ENCODE peak calls at places on chromosome 1, in four cellular contexts. B is transverse colon, Y is fibroblast of pulmonary artery, O is foreskin fibroblast. S is an unnamed sample.

GRCh38 chr1:51689073-51689435 is 72.2 kb downstream of the OSBPL9 start:
- DNase-seq in B (no peak), Y (no peak), O (peak; percentile 46), S (no peak)

GRCh38 chr1:236287757-236288619 is 6.2 kb upstream of the ERO1B start:
- DNase-seq in B (peak; percentile 22), Y (no peak), O (peak; percentile 9), S (no peak)

GRCh38 chr1:43664369-43664768 is 14.4 kb downstream of the KDM4A start:
- DNase-seq in B (no peak), Y (no peak), O (no peak), S (no peak)

GRCh38 chr1:58879464-58879863 is 95.6 kb upstream of the JUN start:
- DNase-seq in B (no peak), Y (no peak), O (peak; percentile 63), S (no peak)

GRCh38 chr1:7940745-7941436 is at the start of gene TNFRSF9:
- DNase-seq in B (no peak), Y (peak; percentile 54), O (no peak), S (peak; percentile 19)

GRCh38 chr1:43358746-43359693 is at the start of gene CDC20:
- DNase-seq in B (peak; percentile 100), Y (peak; percentile 94), O (peak; percentile 99), S (peak; percentile 97)

GRCh38 chr1:119743308-119743707 is 25.4 kb downstream of the HMGCS2 start:
- DNase-seq in B (no peak), Y (peak; percentile 3), O (no peak), S (no peak)

GRCh38 chr1:53325326-53326087 is 2.4 kb downstream of the LRP8 start:
- DNase-seq in B (peak; percentile 13), Y (no peak), O (no peak), S (no peak)

GRCh38 chr1:231161711-231162299 is at the start of gene TRIM67:
- DNase-seq in B (no peak), Y (no peak), O (peak; percentile 20), S (no peak)

GRCh38 chr1:97396463-97396862 is 524.4 kb downstream of the DPYD start:
- DNase-seq in B (no peak), Y (no peak), O (peak; percentile 25), S (peak; percentile 32)

GRCh38 chr1:145425436-145426029 is at the start of gene NBPF20:
- DNase-seq in B (peak; percentile 87), Y (peak; percentile 68), O (peak; percentile 90), S (peak; percentile 61)

GRCh38 chr1:94963864-94964263 is 37.0 kb upstream of the CNN3 start:
- DNase-seq in B (no peak), Y (no peak), O (no peak), S (no peak)

GRCh38 chr1:1431006-1431844 is 4.3 kb upstream of the VWA1 start:
- DNase-seq in B (no peak), Y (no peak), O (no peak), S (no peak)

GRCh38 chr1:114353233-114353632 is 157.8 kb downstream of the TRIM33 start:
- DNase-seq in B (peak; percentile 50), Y (peak; percentile 88), O (peak; percentile 55), S (peak; percentile 84)

GRCh38 chr1:207173396-207173795 is 69.4 kb downstream of the C4BPA start:
- DNase-seq in B (no peak), Y (no peak), O (no peak), S (no peak)

GRCh38 chr1:222824641-222825040 is 9.8 kb downstream of the DISP1 start:
- DNase-seq in B (no peak), Y (no peak), O (peak; percentile 60), S (no peak)

GRCh38 chr1:168752171-168752570 is 23.2 kb upstream of the DPT start:
- DNase-seq in B (peak; percentile 27), Y (peak; percentile 52), O (no peak), S (no peak)

GRCh38 chr1:202658766-202659165 is 51.5 kb downstream of the SYT2 start:
- DNase-seq in B (no peak), Y (no peak), O (no peak), S (no peak)

GRCh38 chr1:1779691-1780597 is 1.7 kb upstream of the NADK start:
- DNase-seq in B (peak; percentile 83), Y (peak; percentile 77), O (peak; percentile 86), S (peak; percentile 37)

GRCh38 chr1:54599211-54599823 is 24.0 kb downstream of the FAM151A start:
- DNase-seq in B (no peak), Y (no peak), O (no peak), S (no peak)

GRCh38 chr1:231065510-231066241 is 25.6 kb upstream of the FAM89A start:
- DNase-seq in B (no peak), Y (peak; percentile 10), O (no peak), S (no peak)

GRCh38 chr1:161440312-161440894 is 64.9 kb upstream of the FCGR2A start:
- DNase-seq in B (peak; percentile 68), Y (peak; percentile 38), O (peak; percentile 75), S (peak; percentile 43)

GRCh38 chr1:72564749-72565148 is 282.4 kb upstream of the NEGR1 start:
- DNase-seq in B (no peak), Y (no peak), O (no peak), S (no peak)

GRCh38 chr1:226108935-226109828 is 46.7 kb downstream of the H3-3A start:
- DNase-seq in B (no peak), Y (peak; percentile 81), O (peak; percentile 66), S (peak; percentile 51)

GRCh38 chr1:226110249-226111108 is 48.0 kb downstream of the H3-3A start:
- DNase-seq in B (peak; percentile 73), Y (peak; percentile 81), O (peak; percentile 83), S (peak; percentile 56)

GRCh38 chr1:226109829-226110248 is 47.3 kb downstream of the H3-3A start:
- DNase-seq in B (peak; percentile 91), Y (peak; percentile 84), O (peak; percentile 94), S (peak; percentile 77)

GRCh38 chr1:226104671-226105121 is 42.2 kb downstream of the H3-3A start:
- DNase-seq in B (no peak), Y (no peak), O (peak; percentile 50), S (no peak)

DNA sequence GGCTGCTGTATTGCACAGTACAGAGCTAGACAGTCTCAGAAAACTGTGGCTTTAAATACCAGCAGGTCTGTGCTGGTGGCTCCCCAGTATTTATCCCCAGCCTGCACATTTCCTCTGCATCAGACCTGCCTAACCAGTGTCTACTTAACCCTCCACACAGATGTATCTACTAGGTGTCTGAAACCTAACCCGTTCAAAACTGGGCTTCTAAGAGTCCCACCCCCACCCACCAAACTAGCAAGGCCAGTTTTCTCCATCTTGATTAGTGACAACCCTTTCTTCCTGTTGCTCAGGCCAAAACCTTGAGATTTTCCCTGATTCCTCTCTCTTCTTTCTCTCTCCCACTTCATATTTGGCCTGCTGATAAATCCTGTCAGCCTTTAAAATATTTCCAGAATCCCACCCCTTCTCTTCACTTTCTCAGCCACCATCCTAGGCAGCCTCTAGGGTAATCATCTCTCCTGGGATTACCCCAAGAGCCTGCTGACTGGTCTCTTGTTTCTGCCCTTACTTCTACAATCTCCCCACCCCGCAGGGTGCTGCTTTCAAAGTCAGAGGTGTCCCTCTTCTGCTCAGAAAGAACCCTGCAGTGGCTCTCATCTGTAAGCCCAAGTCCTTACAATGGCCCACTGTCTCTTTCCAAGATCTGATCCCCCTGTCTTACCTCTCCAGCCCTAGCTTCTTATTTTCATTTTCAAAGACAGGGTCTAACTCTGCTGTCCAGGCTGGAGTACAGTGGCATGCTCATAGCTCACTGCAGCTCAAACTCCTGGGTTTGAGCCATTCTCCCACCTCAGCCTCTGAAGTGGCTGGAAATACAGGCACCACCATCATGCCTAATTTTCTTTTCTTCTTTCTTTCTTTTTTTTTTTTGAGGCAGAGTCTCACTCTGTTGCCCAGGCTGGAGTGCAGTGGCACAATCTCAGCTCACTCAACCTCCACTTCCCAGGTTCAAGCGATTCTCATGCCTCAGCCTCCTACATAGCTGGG is 45.2 kb downstream of the H3-3A start:
- DNase-seq in B (no peak), Y (no peak), O (no peak), S (no peak)
- TF ChIP-seq CTCF in B (no peak), Y (no peak), O (no peak), S (no peak)

GRCh38 chr1:205568469-205569361 is 63.1 kb downstream of the ELK4 start:
- DNase-seq in B (peak; percentile 21), Y (no peak), O (peak; percentile 33), S (no peak)
- H3K4me3 ChIP-seq in B (peak overlapping the region; percentile 51), Y (no peak overlapping the region), O (no peak overlapping the region), S (no peak overlapping the region)

DNA sequence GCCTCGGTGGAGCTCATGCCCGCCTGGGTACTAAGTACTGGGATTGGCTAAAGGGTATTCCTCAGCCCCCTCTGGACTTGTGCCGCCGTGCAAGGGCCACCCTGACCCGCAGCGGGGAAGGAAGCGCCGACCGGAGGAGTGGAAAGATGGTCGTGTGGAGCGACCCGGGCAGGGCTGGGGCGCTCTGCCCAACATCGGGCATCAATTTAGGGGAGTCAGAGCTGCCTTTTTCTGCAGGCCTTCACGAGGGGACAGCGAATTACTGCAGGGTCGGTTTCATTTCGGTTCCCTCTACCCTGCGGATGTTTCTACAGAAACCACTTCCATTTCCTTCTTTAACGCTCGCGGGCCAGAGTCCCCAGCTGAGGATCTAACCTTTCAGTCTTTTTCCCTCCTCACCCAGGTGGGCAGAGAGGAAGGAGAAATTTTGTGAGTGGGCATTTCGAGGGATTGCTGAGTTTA is 986 bp downstream of the TOR1AIP1 start:
- DNase-seq in B (peak; percentile 39), Y (no peak), O (no peak), S (no peak)
- TF ChIP-seq CTCF in B (no peak), Y (no peak), O (no peak), S (no peak)

DNA sequence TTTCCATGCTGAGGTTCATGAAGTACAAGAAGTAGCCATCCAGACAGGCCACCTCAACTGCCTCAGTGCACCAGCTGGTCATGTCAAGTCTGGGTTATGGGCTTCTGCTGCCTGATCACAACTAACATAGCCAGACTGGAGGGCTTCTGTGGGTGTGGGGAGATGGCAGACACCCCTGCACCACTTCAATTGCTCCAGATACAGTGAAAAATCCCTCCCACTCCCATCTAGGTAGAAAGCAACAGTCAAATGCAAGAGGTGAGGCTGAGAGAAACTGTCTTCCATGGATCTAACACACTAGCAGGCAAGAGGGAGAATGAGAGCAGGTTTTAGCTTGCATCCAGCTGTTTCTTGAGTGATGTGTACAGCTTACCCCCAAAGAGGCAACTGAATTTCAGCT is 10.8 kb downstream of the KCNA2 start:
- DNase-seq in B (no peak), Y (no peak), O (no peak), S (no peak)
- H3K4me3 ChIP-seq in B (no peak overlapping the region), Y (no peak overlapping the region), O (no peak overlapping the region), S (no peak overlapping the region)

DNA sequence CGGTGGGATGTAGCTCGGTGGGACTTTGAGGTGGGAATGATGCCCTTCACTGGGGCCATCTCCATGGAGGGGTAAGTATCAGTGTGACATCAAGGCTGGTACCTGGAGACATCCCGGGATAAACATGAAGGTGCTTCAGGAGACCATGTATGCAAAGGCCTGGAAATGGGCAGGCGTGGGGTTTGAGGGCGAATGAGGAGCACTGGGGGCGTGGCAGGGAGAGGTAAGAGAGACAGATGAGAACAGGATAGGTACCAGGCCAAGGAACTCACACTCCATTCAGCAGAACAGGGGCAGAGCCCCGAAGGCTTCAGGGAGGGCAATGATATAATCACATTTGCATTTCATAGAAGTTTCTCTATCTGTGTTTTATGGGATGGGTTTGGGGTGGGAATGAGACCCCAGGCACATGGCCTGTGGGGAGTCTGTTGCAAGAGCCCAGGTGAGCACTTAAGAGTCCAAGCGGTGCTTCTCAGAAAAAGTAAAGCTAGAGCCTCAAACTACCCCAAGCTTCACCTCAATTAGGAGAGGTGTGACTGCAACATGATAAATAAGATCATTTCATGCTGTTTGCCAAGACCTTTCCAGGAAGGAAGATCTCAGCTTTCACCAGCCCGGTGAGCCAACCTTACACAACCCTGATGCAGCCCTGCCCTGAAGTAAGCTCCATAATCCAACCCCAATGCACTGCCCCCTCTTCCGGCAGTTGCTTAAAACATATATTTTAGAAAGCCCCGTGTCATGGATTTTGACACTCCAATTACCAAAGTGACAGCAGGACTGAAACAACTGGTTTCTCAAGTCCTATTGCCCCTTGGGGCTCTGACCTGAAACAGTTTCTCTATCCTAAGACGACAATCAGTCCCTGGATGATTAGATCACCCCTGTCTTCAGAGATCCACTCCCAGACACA is 7.4 kb downstream of the S100A9 start:
- DNase-seq in B (no peak), Y (no peak), O (no peak), S (no peak)
- TF ChIP-seq CTCF in B (no peak), Y (no peak), O (no peak), S (no peak)